ENCODE peak calls at places on chromosomes 6 and 20, in six cellular contexts. U, R, F, Z, K and E are unnamed samples.

GRCh38 chr20:44861547-44862006 is 23.9 kb upstream of the YWHAB start:
- DNase-seq in U (no peak), R (no peak), F (no peak), Z (no peak), K (peak; percentile 27), E (no peak)

GRCh38 chr20:59031326-59032022 is 661 bp downstream of the ATP5F1E start:
- DNase-seq in U (no peak), R (no peak), F (no peak), Z (no peak), K (peak; percentile 45), E (no peak)

GRCh38 chr6:107033136-107033535 is 5.1 kb downstream of the MTRES1 start:
- DNase-seq in U (no peak), R (no peak), F (no peak), Z (no peak), K (no peak), E (no peak)

GRCh38 chr6:100512203-100512862 is 47.6 kb upstream of the SIM1 start:
- DNase-seq in U (no peak), R (no peak), F (no peak), Z (no peak), K (no peak), E (no peak)

GRCh38 chr6:7542065-7542877 is 800 bp downstream of the DSP start:
- DNase-seq in U (no peak), R (no peak), F (no peak), Z (no peak), K (no peak), E (no peak)

GRCh38 chr6:31180500-31180899 is 10.0 kb upstream of the POU5F1 start:
- DNase-seq in U (peak; percentile 64), R (no peak), F (peak; percentile 26), Z (no peak), K (no peak), E (no peak)

GRCh38 chr6:84243240-84243639 is 15.8 kb upstream of the CEP162 start:
- DNase-seq in U (no peak), R (peak; percentile 6), F (no peak), Z (no peak), K (no peak), E (no peak)

GRCh38 chr6:152094992-152095592 is 287.6 kb downstream of the ESR1 start:
- DNase-seq in U (no peak), R (no peak), F (no peak), Z (peak; percentile 98), K (peak; percentile 96), E (peak; percentile 24)

GRCh38 chr20:764255-764654 is 4.0 kb downstream of the SLC52A3 start:
- DNase-seq in U (no peak), R (no peak), F (no peak), Z (no peak), K (no peak), E (no peak)

GRCh38 chr6:104640141-104640700 is 219.5 kb downstream of the HACE1 start:
- DNase-seq in U (no peak), R (no peak), F (no peak), Z (no peak), K (no peak), E (no peak)

GRCh38 chr20:5602346-5602745 is 147.9 kb upstream of the SHLD1 start:
- DNase-seq in U (no peak), R (no peak), F (no peak), Z (no peak), K (no peak), E (no peak)

GRCh38 chr20:25280574-25281535 is 33.0 kb downstream of the PYGB start:
- DNase-seq in U (no peak), R (no peak), F (no peak), Z (no peak), K (no peak), E (no peak)